ENCODE peak calls at places on chromosomes 13 and 19, in four cellular contexts. One of them, this sample, is unnamed.

GRCh38 chr13:42753697-42754096 is 27.7 kb upstream of the FAM216B start:
- DNase-seq in breast epithelium: no peak
- DNase-seq in H1: no peak
- DNase-seq in stomach: no peak
- DNase-seq in this sample: no peak

GRCh38 chr19:43755256-43755801 is 567 bp upstream of the SMG9 start:
- DNase-seq in breast epithelium: peak; percentile 77
- DNase-seq in H1: no peak
- DNase-seq in stomach: peak; percentile 86
- DNase-seq in this sample: no peak

GRCh38 chr19:28426902-28427232 is 786.1 kb downstream of the UQCRFS1 start:
- DNase-seq in breast epithelium: no peak
- DNase-seq in H1: no peak
- DNase-seq in stomach: no peak
- DNase-seq in this sample: no peak

GRCh38 chr19:19642506-19643157 is 825 bp downstream of the GMIP start:
- DNase-seq in breast epithelium: no peak
- DNase-seq in H1: no peak
- DNase-seq in stomach: no peak
- DNase-seq in this sample: peak; percentile 71

GRCh38 chr13:113035209-113035800 is 66.3 kb downstream of the MCF2L start:
- DNase-seq in breast epithelium: no peak
- DNase-seq in H1: no peak
- DNase-seq in stomach: no peak
- DNase-seq in this sample: no peak

GRCh38 chr19:9793051-9793591 is 24.6 kb upstream of the ZNF846 start:
- DNase-seq in breast epithelium: peak; percentile 59
- DNase-seq in H1: no peak
- DNase-seq in stomach: peak; percentile 51
- DNase-seq in this sample: no peak

GRCh38 chr13:33351324-33351723 is 65.8 kb upstream of the STARD13 start:
- DNase-seq in breast epithelium: no peak
- DNase-seq in H1: no peak
- DNase-seq in stomach: no peak
- DNase-seq in this sample: no peak

GRCh38 chr13:111051656-111052232 is 63.4 kb upstream of the ARHGEF7 start:
- DNase-seq in breast epithelium: no peak
- DNase-seq in H1: no peak
- DNase-seq in stomach: no peak
- DNase-seq in this sample: no peak

GRCh38 chr13:51731759-51732158 is 72.2 kb downstream of the DHRS12 start:
- DNase-seq in breast epithelium: no peak
- DNase-seq in H1: no peak
- DNase-seq in stomach: no peak
- DNase-seq in this sample: no peak

GRCh38 chr13:51148952-51149573 is 38.0 kb upstream of the C13orf42 start:
- DNase-seq in breast epithelium: peak; percentile 30
- DNase-seq in H1: peak; percentile 66
- DNase-seq in stomach: no peak
- DNase-seq in this sample: no peak

GRCh38 chr19:51703655-51704515 is 10.8 kb downstream of the SPACA6 start:
- DNase-seq in breast epithelium: peak; percentile 96
- DNase-seq in H1: peak; percentile 75
- DNase-seq in stomach: peak; percentile 98
- DNase-seq in this sample: peak; percentile 97

GRCh38 chr19:5955638-5955935 is 22.4 kb downstream of the RANBP3 start:
- DNase-seq in breast epithelium: no peak
- DNase-seq in H1: no peak
- DNase-seq in stomach: no peak
- DNase-seq in this sample: no peak

GRCh38 chr19:3073159-3073563 is 10.9 kb upstream of the TLE5 start:
- DNase-seq in breast epithelium: no peak
- DNase-seq in H1: no peak
- DNase-seq in stomach: no peak
- DNase-seq in this sample: no peak

GRCh38 chr13:31957772-31958171 is 73.8 kb upstream of the FRY start:
- DNase-seq in breast epithelium: no peak
- DNase-seq in H1: no peak
- DNase-seq in stomach: no peak
- DNase-seq in this sample: no peak

GRCh38 chr13:33213024-33213795 is 72.3 kb downstream of the STARD13 start:
- DNase-seq in breast epithelium: peak; percentile 50
- DNase-seq in H1: no peak
- DNase-seq in stomach: peak; percentile 49
- DNase-seq in this sample: no peak

GRCh38 chr19:35509018-35509652 is 4.3 kb downstream of the DMKN start:
- DNase-seq in breast epithelium: peak; percentile 68
- DNase-seq in H1: no peak
- DNase-seq in stomach: peak; percentile 71
- DNase-seq in this sample: peak; percentile 58

GRCh38 chr19:48799358-48800300 is 11.2 kb downstream of the BCAT2 start:
- DNase-seq in breast epithelium: no peak
- DNase-seq in H1: no peak
- DNase-seq in stomach: no peak
- DNase-seq in this sample: no peak

GRCh38 chr13:83065136-83065535 is 817.1 kb downstream of the SLITRK1 start:
- DNase-seq in breast epithelium: peak; percentile 80
- DNase-seq in H1: no peak
- DNase-seq in stomach: no peak
- DNase-seq in this sample: no peak

GRCh38 chr13:65085977-65086376 is 2144.2 kb downstream of the PCDH9 start:
- DNase-seq in breast epithelium: no peak
- DNase-seq in H1: no peak
- DNase-seq in stomach: no peak
- DNase-seq in this sample: no peak

GRCh38 chr13:34256236-34256635 is 438.3 kb downstream of the RFC3 start:
- DNase-seq in breast epithelium: no peak
- DNase-seq in H1: no peak
- DNase-seq in stomach: no peak
- DNase-seq in this sample: no peak

GRCh38 chr19:46271488-46272197 is 25.2 kb upstream of the HIF3A start:
- DNase-seq in breast epithelium: no peak
- DNase-seq in H1: no peak
- DNase-seq in stomach: no peak
- DNase-seq in this sample: no peak

GRCh38 chr13:20528451-20528850 is 2.8 kb upstream of the CRYL1 start:
- DNase-seq in breast epithelium: no peak
- DNase-seq in H1: no peak
- DNase-seq in stomach: no peak
- DNase-seq in this sample: no peak

GRCh38 chr19:19860756-19861390 is 4.8 kb upstream of the ZNF253 start:
- DNase-seq in breast epithelium: peak; percentile 73
- DNase-seq in H1: peak; percentile 93
- DNase-seq in stomach: no peak
- DNase-seq in this sample: no peak

GRCh38 chr13:23634897-23635296 is 64.7 kb downstream of the TNFRSF19 start:
- DNase-seq in breast epithelium: no peak
- DNase-seq in H1: no peak
- DNase-seq in stomach: no peak
- DNase-seq in this sample: no peak

GRCh38 chr19:10006335-10006708 is 4.0 kb downstream of the COL5A3 start:
- DNase-seq in breast epithelium: peak; percentile 25
- DNase-seq in H1: no peak
- DNase-seq in stomach: no peak
- DNase-seq in this sample: no peak

GRCh38 chr19:10769533-10770491 is 51.9 kb downstream of the DNM2 start:
- DNase-seq in breast epithelium: no peak
- DNase-seq in H1: no peak
- DNase-seq in stomach: peak; percentile 36
- DNase-seq in this sample: no peak

GRCh38 chr19:2434267-2434666 is 6.9 kb upstream of the TIMM13 start:
- DNase-seq in breast epithelium: no peak
- DNase-seq in H1: no peak
- DNase-seq in stomach: no peak
- DNase-seq in this sample: no peak

GRCh38 chr13:113935523-113935922 is 38.4 kb downstream of the C13orf46 start:
- DNase-seq in breast epithelium: no peak
- DNase-seq in H1: no peak
- DNase-seq in stomach: no peak
- DNase-seq in this sample: no peak

GRCh38 chr13:40974460-40975407 is 44.4 kb downstream of the ELF1 start:
- DNase-seq in breast epithelium: no peak
- DNase-seq in H1: no peak
- DNase-seq in stomach: no peak
- DNase-seq in this sample: no peak
- TF ChIP-seq POLR2AphosphoS5 in breast epithelium: no peak
- TF ChIP-seq POLR2AphosphoS5 in H1: no peak
- TF ChIP-seq POLR2AphosphoS5 in stomach: no peak
- TF ChIP-seq POLR2AphosphoS5 in this sample: no peak

DNA sequence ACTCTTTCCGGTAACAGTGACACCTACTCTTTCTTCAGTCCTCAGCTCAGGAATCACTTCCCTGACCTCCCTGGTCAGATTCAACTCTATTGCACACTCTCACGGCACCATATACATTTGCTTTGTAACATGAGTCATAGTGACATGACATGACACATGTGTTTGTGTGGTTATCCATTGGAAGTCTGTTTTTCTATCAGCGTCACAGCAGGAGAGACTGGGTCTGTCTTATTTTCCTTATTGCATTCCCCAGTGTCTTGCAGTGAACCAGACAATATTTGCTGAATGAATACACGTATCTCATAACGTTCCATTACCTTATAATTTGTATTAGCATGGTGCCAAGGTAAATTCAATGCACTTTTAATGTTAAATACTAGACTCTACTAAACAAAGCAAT is 102.0 kb downstream of the DCLK1 start:
- DNase-seq in breast epithelium: no peak
- DNase-seq in H1: no peak
- DNase-seq in stomach: no peak
- DNase-seq in this sample: no peak
- TF ChIP-seq POLR2AphosphoS5 in breast epithelium: no peak
- TF ChIP-seq POLR2AphosphoS5 in H1: no peak
- TF ChIP-seq POLR2AphosphoS5 in stomach: no peak
- TF ChIP-seq POLR2AphosphoS5 in this sample: no peak

GRCh38 chr19:7130043-7130442 is 60.5 kb downstream of the ZNF557 start:
- DNase-seq in breast epithelium: no peak
- DNase-seq in H1: no peak
- DNase-seq in stomach: no peak
- DNase-seq in this sample: no peak

GRCh38 chr19:7126132-7126531 is 56.6 kb downstream of the ZNF557 start:
- DNase-seq in breast epithelium: no peak
- DNase-seq in H1: no peak
- DNase-seq in stomach: no peak
- DNase-seq in this sample: no peak

GRCh38 chr19:7137120-7137519 is 67.6 kb downstream of the ZNF557 start:
- DNase-seq in breast epithelium: no peak
- DNase-seq in H1: no peak
- DNase-seq in stomach: no peak
- DNase-seq in this sample: no peak

DNA sequence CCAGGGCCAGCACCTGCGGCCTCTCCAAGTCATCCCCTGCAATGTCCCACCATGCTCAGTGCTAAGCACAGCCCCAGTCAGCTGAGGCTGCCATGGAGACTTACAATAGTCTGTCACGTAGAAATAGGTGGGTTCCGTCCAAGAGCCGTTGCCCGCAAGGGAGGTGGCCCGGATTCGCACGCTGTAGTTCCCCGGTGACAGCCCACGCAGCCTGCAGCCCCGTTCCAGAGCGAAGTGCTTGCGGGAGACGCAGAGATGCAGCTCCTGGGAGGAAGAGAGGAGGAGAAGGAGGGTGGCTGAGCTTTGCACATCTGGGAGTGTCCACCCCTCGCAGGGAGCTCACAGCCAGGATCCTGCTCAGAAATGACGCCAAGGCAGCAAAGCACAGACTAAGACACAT is 62.6 kb downstream of the ZNF557 start:
- DNase-seq in breast epithelium: no peak
- DNase-seq in H1: no peak
- DNase-seq in stomach: no peak
- DNase-seq in this sample: no peak
- TF ChIP-seq POLR2AphosphoS5 in breast epithelium: no peak
- TF ChIP-seq POLR2AphosphoS5 in H1: no peak
- TF ChIP-seq POLR2AphosphoS5 in stomach: no peak
- TF ChIP-seq POLR2AphosphoS5 in this sample: no peak

GRCh38 chr19:31071157-31071855 is 277.9 kb downstream of the TSHZ3 start:
- DNase-seq in breast epithelium: no peak
- DNase-seq in H1: no peak
- DNase-seq in stomach: no peak
- DNase-seq in this sample: no peak
- TF ChIP-seq POLR2AphosphoS5 in breast epithelium: no peak
- TF ChIP-seq POLR2AphosphoS5 in H1: no peak
- TF ChIP-seq POLR2AphosphoS5 in stomach: no peak
- TF ChIP-seq POLR2AphosphoS5 in this sample: no peak

GRCh38 chr19:38735257-38735686 is 9.0 kb downstream of the CAPN12 start:
- DNase-seq in breast epithelium: peak; percentile 41
- DNase-seq in H1: no peak
- DNase-seq in stomach: peak; percentile 52
- DNase-seq in this sample: no peak
- TF ChIP-seq POLR2AphosphoS5 in breast epithelium: no peak
- TF ChIP-seq POLR2AphosphoS5 in H1: no peak
- TF ChIP-seq POLR2AphosphoS5 in stomach: no peak
- TF ChIP-seq POLR2AphosphoS5 in this sample: no peak

GRCh38 chr13:48233886-48234488 is 981 bp downstream of the ITM2B start:
- DNase-seq in breast epithelium: no peak
- DNase-seq in H1: no peak
- DNase-seq in stomach: no peak
- DNase-seq in this sample: no peak
- TF ChIP-seq POLR2AphosphoS5 in breast epithelium: peak; percentile 39
- TF ChIP-seq POLR2AphosphoS5 in H1: no peak
- TF ChIP-seq POLR2AphosphoS5 in stomach: no peak
- TF ChIP-seq POLR2AphosphoS5 in this sample: no peak

DNA sequence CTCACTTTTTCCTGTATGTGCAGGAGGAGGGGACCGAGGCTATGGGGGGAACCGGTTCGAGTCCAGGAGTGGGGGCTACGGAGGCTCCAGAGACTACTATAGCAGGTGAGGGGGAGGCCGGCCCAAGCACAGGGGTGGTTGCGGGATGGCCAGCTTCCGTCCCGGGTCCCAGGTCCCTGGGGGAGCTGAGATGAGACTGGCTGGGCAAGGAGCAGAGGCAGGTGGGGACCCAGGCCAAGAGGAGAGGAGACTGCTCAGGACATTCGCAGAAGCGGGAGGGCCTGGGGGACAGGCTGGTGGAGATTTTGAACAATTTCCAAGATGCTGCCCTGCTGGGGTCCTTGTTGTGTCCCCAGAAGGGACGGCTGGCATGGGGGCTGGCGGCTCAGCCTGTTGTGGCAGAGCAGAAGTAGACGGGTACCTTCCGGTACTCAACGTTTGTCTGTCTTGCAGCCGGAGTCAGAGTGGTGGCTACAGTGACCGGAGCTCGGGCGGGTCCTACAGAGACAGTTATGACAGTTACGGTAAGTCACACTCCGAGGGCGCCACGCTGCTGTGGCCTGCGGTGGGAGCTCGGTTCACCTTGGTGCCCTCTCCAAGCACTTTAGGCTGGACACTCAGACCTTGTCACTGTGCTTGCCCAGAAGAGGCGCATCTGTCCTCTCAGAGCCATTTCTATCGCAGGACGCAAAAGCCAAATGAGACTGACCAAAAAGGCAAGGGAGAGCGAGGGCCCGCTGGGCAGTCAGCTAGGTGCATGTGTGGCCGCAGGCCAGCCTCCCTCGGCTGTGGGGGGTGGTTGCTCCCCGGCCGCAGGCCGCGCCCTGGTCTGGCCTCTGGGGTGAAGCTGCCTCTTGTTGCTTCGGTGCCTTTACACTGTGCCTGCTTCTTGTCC is 2.6 kb downstream of the CIRBP start:
- DNase-seq in breast epithelium: no peak
- DNase-seq in H1: no peak
- DNase-seq in stomach: no peak
- DNase-seq in this sample: no peak
- TF ChIP-seq POLR2AphosphoS5 in breast epithelium: no peak
- TF ChIP-seq POLR2AphosphoS5 in H1: no peak
- TF ChIP-seq POLR2AphosphoS5 in stomach: no peak
- TF ChIP-seq POLR2AphosphoS5 in this sample: no peak

GRCh38 chr19:53254451-53255341 is at the start of gene ZNF677:
- DNase-seq in breast epithelium: peak; percentile 85
- DNase-seq in H1: peak; percentile 64
- DNase-seq in stomach: peak; percentile 74
- DNase-seq in this sample: no peak
- TF ChIP-seq POLR2AphosphoS5 in breast epithelium: peak; percentile 42
- TF ChIP-seq POLR2AphosphoS5 in H1: no peak
- TF ChIP-seq POLR2AphosphoS5 in stomach: peak; percentile 26
- TF ChIP-seq POLR2AphosphoS5 in this sample: no peak